ENCODE peak calls at places on chromosomes 3 and 15, in seven cellular contexts. V is H9, B is IMR-90, K is mesendoderm, P is H1, A is mesenchymal stem cell, M is trophoblast cell. X is an unnamed sample.

GRCh38 chr15:58182460-58183163 is 44.4 kb downstream of the AQP9 start:
- DNase-seq in V (peak), B (peak), K (peak), P (peak), A (peak), M (peak), X (peak)

GRCh38 chr15:68578960-68579935 is at the start of gene CORO2B:
- DNase-seq in V (peak), B (peak), K (peak), P (no peak), A (peak), M (no peak), X (no peak)

GRCh38 chr15:60972866-60973265 is 256.2 kb downstream of the RORA start:
- DNase-seq in V (no peak), B (peak), K (no peak), P (no peak), A (peak), M (no peak), X (no peak)

GRCh38 chr15:89936051-89936792 is 23.5 kb upstream of the ARPIN start:
- DNase-seq in V (no peak), B (no peak), K (no peak), P (no peak), A (no peak), M (no peak), X (no peak)

GRCh38 chr15:66233487-66234415 is 19.8 kb downstream of the MEGF11 start:
- DNase-seq in V (peak), B (no peak), K (peak), P (no peak), A (peak), M (no peak), X (no peak)

GRCh38 chr3:113496924-113497323 is 18.0 kb downstream of the SPICE1 start:
- DNase-seq in V (no peak), B (peak), K (no peak), P (no peak), A (peak), M (no peak), X (no peak)

GRCh38 chr3:48247401-48247807 is 6.5 kb downstream of the ZNF589 start:
- DNase-seq in V (no peak), B (no peak), K (peak), P (no peak), A (peak), M (no peak), X (no peak)

GRCh38 chr3:82474711-82475110 is 713.3 kb upstream of the GBE1 start:
- DNase-seq in V (no peak), B (no peak), K (no peak), P (no peak), A (no peak), M (no peak), X (no peak)

GRCh38 chr3:135229018-135229495 is 434.0 kb downstream of the EPHB1 start:
- DNase-seq in V (peak), B (no peak), K (no peak), P (no peak), A (no peak), M (no peak), X (no peak)

GRCh38 chr15:40320931-40321371 is 2.5 kb upstream of the INAFM2 start:
- DNase-seq in V (no peak), B (peak), K (peak), P (no peak), A (peak), M (peak), X (no peak)

GRCh38 chr15:57334257-57334656 is 42.0 kb upstream of the CGNL1 start:
- DNase-seq in V (no peak), B (peak), K (peak), P (no peak), A (peak), M (no peak), X (no peak)

GRCh38 chr3:15634671-15635661 is 33.4 kb downstream of the BTD start:
- DNase-seq in V (no peak), B (peak), K (no peak), P (no peak), A (peak), M (no peak), X (no peak)

GRCh38 chr15:78987891-78988360 is 43.1 kb upstream of the CTSH start:
- DNase-seq in V (no peak), B (no peak), K (no peak), P (no peak), A (no peak), M (no peak), X (no peak)

GRCh38 chr3:195086885-195087284 is 184.1 kb downstream of the XXYLT1 start:
- DNase-seq in V (no peak), B (no peak), K (no peak), P (no peak), A (no peak), M (no peak), X (no peak)

GRCh38 chr15:76058714-76059319 is 968 bp upstream of the TMEM266 start:
- DNase-seq in V (peak), B (no peak), K (peak), P (no peak), A (no peak), M (peak), X (peak)

GRCh38 chr3:160675566-160676124 is 1.3 kb upstream of the ARL14 start:
- DNase-seq in V (no peak), B (no peak), K (peak), P (no peak), A (no peak), M (no peak), X (no peak)

GRCh38 chr3:123385499-123385898 is 63.4 kb downstream of the ADCY5 start:
- DNase-seq in V (no peak), B (no peak), K (no peak), P (no peak), A (no peak), M (no peak), X (no peak)

GRCh38 chr15:91940466-91941381 is 87.2 kb downstream of the SLCO3A1 start:
- DNase-seq in V (no peak), B (no peak), K (no peak), P (no peak), A (no peak), M (no peak), X (no peak)

GRCh38 chr3:11555211-11555782 is 88.4 kb downstream of the VGLL4 start:
- DNase-seq in V (no peak), B (no peak), K (no peak), P (no peak), A (no peak), M (no peak), X (no peak)

GRCh38 chr3:167394003-167394402 is 13.9 kb upstream of the ZBBX start:
- DNase-seq in V (no peak), B (no peak), K (no peak), P (no peak), A (no peak), M (no peak), X (no peak)

GRCh38 chr15:48507416-48508065 is 138.0 kb downstream of the FBN1 start:
- DNase-seq in V (peak), B (peak), K (peak), P (no peak), A (peak), M (peak), X (peak)

GRCh38 chr15:62857411-62857853 is 185.1 kb upstream of the TPM1 start:
- DNase-seq in V (no peak), B (no peak), K (no peak), P (no peak), A (no peak), M (no peak), X (no peak)

GRCh38 chr3:70608434-70608833 is 296.0 kb upstream of the MDFIC2 start:
- DNase-seq in V (no peak), B (no peak), K (no peak), P (no peak), A (no peak), M (no peak), X (no peak)

DNA sequence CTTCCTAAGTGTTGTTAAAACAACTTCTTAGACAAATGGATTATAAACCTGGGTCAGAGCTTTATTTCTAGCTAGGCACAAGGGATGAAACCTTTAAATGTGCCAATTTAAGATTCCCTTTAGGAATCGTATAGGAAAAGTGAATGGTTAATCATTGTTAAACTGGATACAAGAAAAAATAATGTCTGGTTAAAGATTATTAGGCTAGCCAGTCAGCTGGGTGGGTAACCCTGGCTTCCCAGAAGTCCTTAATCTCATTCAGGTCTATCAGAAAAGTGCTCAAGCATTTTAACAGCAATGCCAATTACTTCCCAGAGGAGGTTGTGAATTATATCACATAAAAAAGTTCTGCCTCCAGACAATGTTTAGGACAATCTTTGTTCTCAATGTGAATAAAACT is 37.6 kb downstream of the NANOGP8 start:
- DNase-seq in V (no peak), B (no peak), K (no peak), P (no peak), A (no peak), M (no peak), X (no peak)
- H3K4ac ChIP-seq in V (no peak), B (no peak), K (no peak), P (no peak), A (no peak), M (no peak), X (no peak)

DNA sequence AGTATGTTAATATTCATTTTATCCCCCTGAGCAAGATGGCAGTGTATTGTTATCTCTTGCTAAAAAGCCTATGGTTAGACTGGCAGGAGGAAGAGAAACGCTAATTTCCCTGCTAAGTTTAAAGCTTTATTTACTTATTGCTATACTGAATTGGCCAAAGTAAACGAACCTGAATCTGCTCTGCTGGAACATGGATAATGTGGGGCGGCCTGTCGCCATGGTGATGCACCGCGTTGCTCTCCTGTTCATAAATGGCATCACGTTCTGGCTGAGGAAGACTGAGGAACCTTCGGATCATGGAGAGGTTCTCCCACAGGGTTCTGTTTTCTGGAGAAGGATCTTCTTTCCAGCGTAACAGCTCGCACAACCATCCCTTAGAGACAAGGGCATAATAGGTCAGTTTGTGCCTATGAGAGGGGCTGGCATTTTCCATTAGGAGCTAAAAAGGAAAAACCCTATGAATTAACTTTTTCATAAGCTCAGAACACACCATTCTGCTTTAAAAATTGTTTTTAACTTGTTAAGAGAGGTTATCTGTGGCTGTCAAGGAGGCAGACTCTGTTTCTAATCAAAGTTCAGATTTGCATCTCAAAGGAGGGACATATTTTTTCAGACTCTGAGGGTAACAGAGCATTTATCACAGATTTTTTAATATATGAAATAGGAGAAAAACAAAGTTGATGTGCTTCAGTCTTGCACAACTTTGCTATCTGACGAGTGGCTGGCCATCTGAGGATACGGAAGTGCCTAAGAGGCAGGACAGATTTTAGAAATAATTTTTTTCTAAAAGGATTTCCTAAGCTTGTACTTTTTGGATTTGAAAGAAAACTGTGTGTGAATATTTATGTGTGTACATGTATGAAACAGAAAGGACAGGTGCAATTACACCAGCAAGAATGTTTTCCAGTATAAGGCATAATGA is 73.1 kb downstream of the SATB1 start:
- DNase-seq in V (no peak), B (no peak), K (no peak), P (no peak), A (no peak), M (no peak), X (no peak)
- H3K4ac ChIP-seq in V (no peak), B (no peak), K (no peak), P (no peak), A (no peak), M (no peak), X (no peak)

DNA sequence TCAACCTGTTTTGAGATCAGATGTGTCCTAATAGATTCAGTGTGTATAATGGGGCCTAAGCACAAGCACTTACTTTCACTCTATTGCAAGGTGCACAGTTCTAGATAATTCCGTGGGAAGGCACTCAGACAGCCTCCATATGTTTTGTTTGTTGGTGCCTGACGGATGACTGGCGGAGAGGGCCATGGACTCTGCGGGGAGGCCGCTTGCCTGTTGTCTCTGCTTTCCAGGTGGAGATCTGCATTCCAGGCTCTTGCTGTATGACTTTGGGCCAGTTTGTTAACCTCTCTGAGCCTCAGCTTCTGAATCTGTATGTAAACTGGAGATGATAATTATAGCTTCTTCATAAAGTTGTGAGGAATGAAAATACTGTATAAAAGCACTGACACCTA is 1.5 kb downstream of the IRAK2 start:
- DNase-seq in V (no peak), B (no peak), K (no peak), P (no peak), A (no peak), M (no peak), X (no peak)
- H3K4ac ChIP-seq in V (no peak), B (no peak), K (no peak), P (no peak), A (no peak), M (peak), X (no peak)

GRCh38 chr3:816605-817004 is 276.2 kb upstream of the CNTN6 start:
- DNase-seq in V (no peak), B (no peak), K (no peak), P (no peak), A (no peak), M (no peak), X (no peak)
- H3K4ac ChIP-seq in V (no peak), B (no peak), K (no peak), P (no peak), A (no peak), M (no peak), X (no peak)

X was measured in neuronal stem cell.